ENCODE peak calls at places on chromosome 20, in four cellular contexts. A, V, G and U are unnamed samples. For H3K4me1, the result is how much of the 10 kb centered on the place peaks cover.

GRCh38 chr20:43721429-43722152 is 5.2 kb downstream of the GTSF1L start:
- DNase-seq in G (no peak), A (no peak), V (peak), U (no peak)

GRCh38 chr20:49901588-49901987 is 13.7 kb downstream of the SPATA2 start:
- DNase-seq in G (peak), V (no peak), A (no peak), U (no peak)

GRCh38 chr20:21511850-21512633 is 1.8 kb downstream of the NKX2-2 start:
- DNase-seq in A (no peak), V (peak), G (no peak), U (no peak)

GRCh38 chr20:17636523-17637412 is 45.3 kb downstream of the RRBP1 start:
- DNase-seq in V (peak), G (no peak), A (no peak), U (no peak)

GRCh38 chr20:1465470-1466210 is 1.0 kb downstream of the NSFL1C start:
- DNase-seq in A (no peak), G (no peak), V (peak), U (no peak)

GRCh38 chr20:34222208-34222607 is 19.0 kb upstream of the ASIP start:
- DNase-seq in G (peak), V (no peak), A (no peak), U (no peak)

GRCh38 chr20:36481380-36482043 is 59.8 kb upstream of the MYL9 start:
- DNase-seq in V (peak), A (no peak), G (no peak), U (no peak)

GRCh38 chr20:17848249-17848648 is 120.3 kb downstream of the SNX5 start:
- DNase-seq in G (no peak), A (no peak), V (no peak), U (no peak)

GRCh38 chr20:34834459-34834893 is 9.0 kb upstream of the NCOA6 start:
- DNase-seq in G (no peak), A (peak), V (peak), U (no peak)

GRCh38 chr20:51467971-51468626 is 74.4 kb downstream of the NFATC2 start:
- DNase-seq in G (no peak), V (no peak), A (no peak), U (peak)

GRCh38 chr20:57397693-57398108 is 6.5 kb downstream of the RBM38 start:
- DNase-seq in A (no peak), G (peak), V (no peak), U (peak)
- H3K4me1 ChIP-seq in A (under half), G (half or more), V (under half), U (half or more)

GRCh38 chr20:45300961-45301360 is 5.7 kb upstream of the RBPJL start:
- DNase-seq in G (no peak), V (peak), A (peak), U (no peak)
- TF ChIP-seq CTCF in G (no peak), V (peak), A (peak), U (no peak)

GRCh38 chr20:9311132-9311531 is 203.3 kb upstream of the LAMP5 start:
- DNase-seq in G (no peak), V (no peak), A (no peak), U (no peak)

GRCh38 chr20:9302073-9302425 is 212.3 kb upstream of the LAMP5 start:
- DNase-seq in G (no peak), A (no peak), V (no peak), U (no peak)

GRCh38 chr20:9300534-9300933 is 213.9 kb upstream of the LAMP5 start:
- DNase-seq in V (no peak), G (no peak), A (no peak), U (no peak)

GRCh38 chr20:9301129-9302072 is 213.0 kb upstream of the LAMP5 start:
- DNase-seq in G (peak), A (peak), V (no peak), U (no peak)

DNA sequence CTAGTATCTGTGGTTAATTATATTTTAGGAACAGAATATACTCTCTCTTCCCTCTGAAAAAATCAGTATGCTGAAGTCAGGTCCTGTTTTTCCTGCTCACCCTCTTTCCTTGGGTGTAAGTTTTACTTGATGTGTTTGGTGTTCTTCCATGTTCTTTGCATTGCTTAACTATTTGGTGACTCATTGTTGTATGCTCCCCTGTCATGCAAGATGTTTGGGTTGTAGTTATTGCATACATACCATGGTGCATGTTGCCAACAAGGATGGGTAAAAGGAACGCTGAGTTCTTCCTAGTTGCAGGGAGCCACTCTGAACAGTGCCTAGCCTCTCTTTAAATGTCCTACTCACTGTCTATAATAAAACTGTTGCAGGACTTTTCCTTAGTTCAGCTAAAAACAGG is 207.9 kb upstream of the LAMP5 start:
- DNase-seq in G (no peak), V (no peak), A (no peak), U (no peak)
- TF ChIP-seq POLR2AphosphoS5 in G (no peak), V (no peak), A (no peak), U (no peak)

GRCh38 chr20:10662661-10663458 is 10.9 kb downstream of the JAG1 start:
- DNase-seq in A (no peak), V (no peak), G (no peak), U (no peak)
- H3K4me1 ChIP-seq in A (under half), V (half or more), G (under half), U (half or more)